ENCODE peak calls at places on chromosomes 1 and 21, in six cellular contexts. O is kidney epithelial cell; M is fibroblast of mammary gland; J is T-helper 2 cell; T is central memory CD4-positive, alpha-beta T cell; I is Caki2. F is an unnamed sample.

GRCh38 chr1:19735419-19736127 is 64.1 kb downstream of the TMCO4 start:
- DNase-seq in O (no peak), M (peak; percentile 100), J (no peak), T (no peak), I (no peak), F (peak; percentile 83)

GRCh38 chr1:238257018-238257417 is 366.3 kb upstream of the ZP4 start:
- DNase-seq in O (no peak), M (no peak), J (no peak), T (no peak), I (no peak), F (no peak)

GRCh38 chr1:110673197-110673701 is 1.5 kb downstream of the KCNA3 start:
- DNase-seq in O (no peak), M (no peak), J (peak; percentile 48), T (no peak), I (no peak), F (no peak)

GRCh38 chr1:12148958-12149790 is 17.6 kb upstream of the TNFRSF1B start:
- DNase-seq in O (no peak), M (no peak), J (peak; percentile 72), T (no peak), I (no peak), F (no peak)

GRCh38 chr21:38861006-38861405 is 55.3 kb downstream of the ETS2 start:
- DNase-seq in O (no peak), M (no peak), J (no peak), T (no peak), I (no peak), F (no peak)

GRCh38 chr1:226100436-226101347 is 38.2 kb downstream of the H3-3A start:
- DNase-seq in O (no peak), M (peak; percentile 57), J (peak; percentile 32), T (peak; percentile 25), I (no peak), F (peak; percentile 37)

GRCh38 chr21:46549650-46550049 is 55.2 kb downstream of the S100B start:
- DNase-seq in O (no peak), M (no peak), J (no peak), T (no peak), I (no peak), F (no peak)

GRCh38 chr1:91591175-91591968 is 90.7 kb downstream of the CDC7 start:
- DNase-seq in O (no peak), M (no peak), J (peak; percentile 72), T (no peak), I (no peak), F (no peak)

GRCh38 chr1:201785291-201785690 is 43.7 kb upstream of the IPO9 start:
- DNase-seq in O (no peak), M (no peak), J (no peak), T (no peak), I (no peak), F (no peak)

GRCh38 chr1:187549540-187549939 is 720.8 kb downstream of the PLA2G4A start:
- DNase-seq in O (no peak), M (no peak), J (no peak), T (no peak), I (no peak), F (no peak)

GRCh38 chr1:110433803-110434202 is 17.1 kb upstream of the PROK1 start:
- DNase-seq in O (peak; percentile 42), M (peak; percentile 29), J (no peak), T (no peak), I (peak; percentile 58), F (peak; percentile 70)

GRCh38 chr1:58997060-58997411 is 213.2 kb upstream of the JUN start:
- DNase-seq in O (no peak), M (no peak), J (no peak), T (no peak), I (no peak), F (no peak)